ENCODE peak calls at places on chromosomes 11 and 22, in five cellular contexts. E, L, H, N and C are unnamed samples.

GRCh38 chr11:43943357-43943930 is 1.0 kb downstream of the C11orf96 start:
- DNase-seq in E (peak; percentile 31), L (no peak), H (no peak), N (no peak), C (peak; percentile 42)

GRCh38 chr22:50274311-50274710 is 4.1 kb upstream of the MAPK11 start:
- DNase-seq in E (no peak), L (peak; percentile 70), H (peak; percentile 29), N (no peak), C (peak; percentile 30)

GRCh38 chr11:70467196-70468085 is 69.1 kb downstream of the CTTN start:
- DNase-seq in E (peak; percentile 82), L (peak; percentile 51), H (peak; percentile 78), N (peak; percentile 91), C (peak; percentile 51)

GRCh38 chr11:130076774-130077481 is 7.2 kb downstream of the APLP2 start:
- DNase-seq in E (no peak), L (no peak), H (no peak), N (no peak), C (no peak)

GRCh38 chr11:94793822-94794221 is 25.7 kb downstream of the AMOTL1 start:
- DNase-seq in E (no peak), L (no peak), H (no peak), N (no peak), C (no peak)

GRCh38 chr11:84909740-84910139 is 717.4 kb downstream of the DLG2 start:
- DNase-seq in E (peak; percentile 17), L (no peak), H (no peak), N (no peak), C (no peak)

GRCh38 chr11:78351979-78352731 is 65.5 kb downstream of the GAB2 start:
- DNase-seq in E (no peak), L (no peak), H (peak; percentile 31), N (no peak), C (no peak)

GRCh38 chr22:19823638-19824196 is 31.0 kb downstream of the GNB1L start:
- DNase-seq in E (no peak), L (no peak), H (no peak), N (peak; percentile 43), C (no peak)

GRCh38 chr11:1736447-1736992 is 13.9 kb downstream of the IFITM10 start:
- DNase-seq in E (no peak), L (no peak), H (no peak), N (no peak), C (no peak)

GRCh38 chr11:41235670-41236069 is 223.8 kb downstream of the LRRC4C start:
- DNase-seq in E (no peak), L (no peak), H (no peak), N (no peak), C (no peak)

GRCh38 chr11:112025682-112026081 is 474 bp downstream of the DLAT start:
- DNase-seq in E (no peak), L (peak; percentile 13), H (no peak), N (no peak), C (peak; percentile 43)

GRCh38 chr11:61787928-61788491 is 4.4 kb downstream of the TMEM258 start:
- DNase-seq in E (peak; percentile 66), L (peak; percentile 84), H (peak; percentile 44), N (peak; percentile 75), C (peak; percentile 43)

GRCh38 chr11:119571311-119571710 is 148.3 kb upstream of the THY1 start:
- DNase-seq in E (no peak), L (no peak), H (no peak), N (no peak), C (no peak)

GRCh38 chr11:84398017-84398626 is 1112.0 kb upstream of the CCDC90B start:
- DNase-seq in E (peak; percentile 21), L (peak; percentile 50), H (no peak), N (no peak), C (no peak)

GRCh38 chr22:44620129-44620840 is 81.7 kb upstream of the PRR5 start:
- DNase-seq in E (peak; percentile 84), L (peak; percentile 52), H (peak; percentile 43), N (peak; percentile 91), C (peak; percentile 46)
- TF ChIP-seq JUN in E (no peak), L (no peak), H (no peak), N (no peak), C (no peak)

GRCh38 chr11:121497176-121497995 is 44.6 kb upstream of the SORL1-AS1 start:
- DNase-seq in E (no peak), L (no peak), H (no peak), N (peak; percentile 23), C (no peak)
- TF ChIP-seq JUN in E (no peak), L (no peak), H (no peak), N (no peak), C (no peak)

GRCh38 chr11:125114518-125114917 is 3.1 kb upstream of the TMEM218 start:
- DNase-seq in E (peak; percentile 53), L (peak; percentile 35), H (peak; percentile 17), N (peak; percentile 65), C (no peak)
- TF ChIP-seq JUN in E (no peak), L (no peak), H (no peak), N (no peak), C (no peak)

DNA sequence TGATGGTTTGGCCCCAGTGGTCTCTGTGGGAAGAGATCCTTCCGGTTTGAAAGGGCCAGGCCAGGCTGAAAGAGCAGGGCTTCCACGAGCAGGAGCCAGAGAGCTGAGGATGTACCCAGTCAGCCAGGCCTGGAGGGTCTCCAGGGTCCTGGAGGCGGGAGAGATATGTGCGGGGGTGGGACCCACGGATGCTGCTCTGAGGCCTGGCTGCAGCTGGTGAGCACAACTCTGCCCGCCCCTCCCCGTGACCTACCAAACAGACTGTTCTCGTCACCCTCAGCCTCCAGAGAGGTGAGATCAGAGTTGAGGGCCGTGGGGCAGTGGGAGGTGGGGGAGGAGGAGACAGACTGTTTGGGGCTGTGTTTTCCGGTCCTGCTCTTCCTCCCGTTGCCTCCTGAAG is 42.2 kb downstream of the TRIOBP start:
- DNase-seq in E (no peak), L (no peak), H (no peak), N (no peak), C (no peak)
- TF ChIP-seq JUN in E (no peak), L (no peak), H (no peak), N (no peak), C (no peak)

GRCh38 chr11:120608760-120609211 is 97.2 kb downstream of the GRIK4 start:
- DNase-seq in E (no peak), L (no peak), H (no peak), N (peak; percentile 55), C (no peak)

GRCh38 chr11:120605469-120605868 is 93.9 kb downstream of the GRIK4 start:
- DNase-seq in E (no peak), L (no peak), H (no peak), N (no peak), C (no peak)

GRCh38 chr11:120608061-120608460 is 96.5 kb downstream of the GRIK4 start:
- DNase-seq in E (no peak), L (no peak), H (no peak), N (no peak), C (no peak)

GRCh38 chr11:120603071-120603470 is 91.5 kb downstream of the GRIK4 start:
- DNase-seq in E (no peak), L (no peak), H (no peak), N (no peak), C (no peak)

GRCh38 chr11:120606116-120607010 is 94.8 kb downstream of the GRIK4 start:
- DNase-seq in E (no peak), L (no peak), H (no peak), N (no peak), C (no peak)
- TF ChIP-seq JUN in E (no peak), L (no peak), H (no peak), N (no peak), C (no peak)

GRCh38 chr11:108204918-108205499 is 17.4 kb downstream of the NPAT start:
- DNase-seq in E (no peak), L (no peak), H (no peak), N (no peak), C (no peak)

GRCh38 chr11:108206969-108207682 is 15.3 kb downstream of the NPAT start:
- DNase-seq in E (no peak), L (no peak), H (no peak), N (no peak), C (no peak)

GRCh38 chr11:108206171-108206570 is 16.3 kb downstream of the NPAT start:
- DNase-seq in E (no peak), L (no peak), H (no peak), N (no peak), C (no peak)

GRCh38 chr11:108203075-108203474 is 19.4 kb downstream of the NPAT start:
- DNase-seq in E (no peak), L (no peak), H (no peak), N (no peak), C (no peak)

GRCh38 chr11:108204376-108204775 is 18.1 kb downstream of the NPAT start:
- DNase-seq in E (no peak), L (no peak), H (no peak), N (no peak), C (no peak)
- TF ChIP-seq JUN in E (no peak), L (no peak), H (no peak), N (no peak), C (no peak)